ENCODE peak calls at places on chromosome 17, in seven cellular contexts. One of them, this sample, is unnamed.

GRCh38 chr17:5718751-5719150 is 134.4 kb upstream of the NLRP1 start:
- DNase-seq in colonic mucosa: no peak
- DNase-seq in right atrium auricular region: no peak
- DNase-seq in ovary: no peak
- DNase-seq in OCI-LY7: no peak
- DNase-seq in cardiac fibroblast: no peak
- DNase-seq in astrocyte of the cerebellum: no peak
- DNase-seq in this sample: no peak

GRCh38 chr17:20935740-20936139 is 107.1 kb downstream of the USP22 start:
- DNase-seq in colonic mucosa: no peak
- DNase-seq in right atrium auricular region: no peak
- DNase-seq in ovary: no peak
- DNase-seq in OCI-LY7: no peak
- DNase-seq in cardiac fibroblast: peak; percentile 90
- DNase-seq in astrocyte of the cerebellum: peak; percentile 56
- DNase-seq in this sample: no peak

GRCh38 chr17:82933911-82934310 is 94.1 kb upstream of the ZNF750 start:
- DNase-seq in colonic mucosa: no peak
- DNase-seq in right atrium auricular region: no peak
- DNase-seq in ovary: peak; percentile 12
- DNase-seq in OCI-LY7: no peak
- DNase-seq in cardiac fibroblast: no peak
- DNase-seq in astrocyte of the cerebellum: no peak
- DNase-seq in this sample: peak; percentile 45

GRCh38 chr17:49494937-49495841 is at the start of gene NGFR:
- DNase-seq in colonic mucosa: peak; percentile 35
- DNase-seq in right atrium auricular region: no peak
- DNase-seq in ovary: peak; percentile 60
- DNase-seq in OCI-LY7: peak; percentile 75
- DNase-seq in cardiac fibroblast: no peak
- DNase-seq in astrocyte of the cerebellum: no peak
- DNase-seq in this sample: no peak

GRCh38 chr17:6279659-6280058 is 155.3 kb downstream of the AIPL1 start:
- DNase-seq in colonic mucosa: peak; percentile 60
- DNase-seq in right atrium auricular region: no peak
- DNase-seq in ovary: no peak
- DNase-seq in OCI-LY7: peak; percentile 13
- DNase-seq in cardiac fibroblast: no peak
- DNase-seq in astrocyte of the cerebellum: no peak
- DNase-seq in this sample: no peak

GRCh38 chr17:83078378-83079339 is 750 bp upstream of the METRNL start:
- DNase-seq in colonic mucosa: peak; percentile 49
- DNase-seq in right atrium auricular region: no peak
- DNase-seq in ovary: peak; percentile 57
- DNase-seq in OCI-LY7: no peak
- DNase-seq in cardiac fibroblast: no peak
- DNase-seq in astrocyte of the cerebellum: no peak
- DNase-seq in this sample: no peak

GRCh38 chr17:58324409-58325288 is 3.9 kb downstream of the TSPOAP1 start:
- DNase-seq in colonic mucosa: no peak
- DNase-seq in right atrium auricular region: no peak
- DNase-seq in ovary: peak; percentile 68
- DNase-seq in OCI-LY7: no peak
- DNase-seq in cardiac fibroblast: no peak
- DNase-seq in astrocyte of the cerebellum: no peak
- DNase-seq in this sample: peak; percentile 85

GRCh38 chr17:181213-182163 is at the start of gene DOC2B:
- DNase-seq in colonic mucosa: peak; percentile 38
- DNase-seq in right atrium auricular region: no peak
- DNase-seq in ovary: no peak
- DNase-seq in OCI-LY7: no peak
- DNase-seq in cardiac fibroblast: peak; percentile 12
- DNase-seq in astrocyte of the cerebellum: no peak
- DNase-seq in this sample: peak; percentile 77

GRCh38 chr17:20121359-20122235 is 112.4 kb downstream of the SPECC1 start:
- DNase-seq in colonic mucosa: peak; percentile 70
- DNase-seq in right atrium auricular region: no peak
- DNase-seq in ovary: peak; percentile 79
- DNase-seq in OCI-LY7: peak; percentile 60
- DNase-seq in cardiac fibroblast: peak; percentile 76
- DNase-seq in astrocyte of the cerebellum: peak; percentile 32
- DNase-seq in this sample: peak; percentile 72

GRCh38 chr17:69954241-69954933 is 120.6 kb upstream of the KCNJ16 start:
- DNase-seq in colonic mucosa: no peak
- DNase-seq in right atrium auricular region: no peak
- DNase-seq in ovary: no peak
- DNase-seq in OCI-LY7: no peak
- DNase-seq in cardiac fibroblast: no peak
- DNase-seq in astrocyte of the cerebellum: no peak
- DNase-seq in this sample: no peak

GRCh38 chr17:51745993-51746392 is 412.5 kb downstream of the CA10 start:
- DNase-seq in colonic mucosa: no peak
- DNase-seq in right atrium auricular region: no peak
- DNase-seq in ovary: no peak
- DNase-seq in OCI-LY7: no peak
- DNase-seq in cardiac fibroblast: no peak
- DNase-seq in astrocyte of the cerebellum: no peak
- DNase-seq in this sample: no peak

GRCh38 chr17:61199431-61200348 is 200.0 kb upstream of the TBX2 start:
- DNase-seq in colonic mucosa: no peak
- DNase-seq in right atrium auricular region: no peak
- DNase-seq in ovary: no peak
- DNase-seq in OCI-LY7: no peak
- DNase-seq in cardiac fibroblast: peak; percentile 41
- DNase-seq in astrocyte of the cerebellum: no peak
- DNase-seq in this sample: no peak

GRCh38 chr17:74072340-74072739 is 131.1 kb upstream of the RPL38 start:
- DNase-seq in colonic mucosa: no peak
- DNase-seq in right atrium auricular region: no peak
- DNase-seq in ovary: no peak
- DNase-seq in OCI-LY7: no peak
- DNase-seq in cardiac fibroblast: no peak
- DNase-seq in astrocyte of the cerebellum: no peak
- DNase-seq in this sample: no peak

GRCh38 chr17:42563950-42564349 is 2.0 kb downstream of the COASY start:
- DNase-seq in colonic mucosa: no peak
- DNase-seq in right atrium auricular region: no peak
- DNase-seq in ovary: no peak
- DNase-seq in OCI-LY7: no peak
- DNase-seq in cardiac fibroblast: no peak
- DNase-seq in astrocyte of the cerebellum: no peak
- DNase-seq in this sample: no peak

GRCh38 chr17:57256708-57257112 is 387 bp downstream of the MSI2 start:
- DNase-seq in colonic mucosa: peak; percentile 39
- DNase-seq in right atrium auricular region: no peak
- DNase-seq in ovary: no peak
- DNase-seq in OCI-LY7: peak; percentile 60
- DNase-seq in cardiac fibroblast: peak; percentile 19
- DNase-seq in astrocyte of the cerebellum: no peak
- DNase-seq in this sample: peak; percentile 70

GRCh38 chr17:9837551-9838471 is 12.1 kb downstream of the GLP2R start:
- DNase-seq in colonic mucosa: no peak
- DNase-seq in right atrium auricular region: peak; percentile 80
- DNase-seq in ovary: peak; percentile 63
- DNase-seq in OCI-LY7: no peak
- DNase-seq in cardiac fibroblast: peak; percentile 65
- DNase-seq in astrocyte of the cerebellum: peak; percentile 38
- DNase-seq in this sample: no peak

GRCh38 chr17:83101805-83102480 is 22.5 kb downstream of the METRNL start:
- DNase-seq in colonic mucosa: peak; percentile 77
- DNase-seq in right atrium auricular region: no peak
- DNase-seq in ovary: no peak
- DNase-seq in OCI-LY7: no peak
- DNase-seq in cardiac fibroblast: no peak
- DNase-seq in astrocyte of the cerebellum: no peak
- DNase-seq in this sample: peak; percentile 87

GRCh38 chr17:47663997-47664941 is 14.6 kb downstream of the KPNB1 start:
- DNase-seq in colonic mucosa: peak; percentile 67
- DNase-seq in right atrium auricular region: no peak
- DNase-seq in ovary: peak; percentile 44
- DNase-seq in OCI-LY7: peak; percentile 77
- DNase-seq in cardiac fibroblast: peak; percentile 71
- DNase-seq in astrocyte of the cerebellum: peak; percentile 45
- DNase-seq in this sample: no peak

GRCh38 chr17:57553525-57553924 is 191.6 kb downstream of the CCDC182 start:
- DNase-seq in colonic mucosa: no peak
- DNase-seq in right atrium auricular region: no peak
- DNase-seq in ovary: no peak
- DNase-seq in OCI-LY7: no peak
- DNase-seq in cardiac fibroblast: peak; percentile 22
- DNase-seq in astrocyte of the cerebellum: no peak
- DNase-seq in this sample: no peak

GRCh38 chr17:44794699-44795413 is 35.2 kb downstream of the GJC1 start:
- DNase-seq in colonic mucosa: no peak
- DNase-seq in right atrium auricular region: no peak
- DNase-seq in ovary: no peak
- DNase-seq in OCI-LY7: no peak
- DNase-seq in cardiac fibroblast: peak; percentile 97
- DNase-seq in astrocyte of the cerebellum: no peak
- DNase-seq in this sample: peak; percentile 38

GRCh38 chr17:72118588-72119279 is 2.1 kb upstream of the SOX9 start:
- DNase-seq in colonic mucosa: peak; percentile 89
- DNase-seq in right atrium auricular region: peak; percentile 86
- DNase-seq in ovary: no peak
- DNase-seq in OCI-LY7: peak; percentile 54
- DNase-seq in cardiac fibroblast: peak; percentile 81
- DNase-seq in astrocyte of the cerebellum: peak; percentile 91
- DNase-seq in this sample: no peak

DNA sequence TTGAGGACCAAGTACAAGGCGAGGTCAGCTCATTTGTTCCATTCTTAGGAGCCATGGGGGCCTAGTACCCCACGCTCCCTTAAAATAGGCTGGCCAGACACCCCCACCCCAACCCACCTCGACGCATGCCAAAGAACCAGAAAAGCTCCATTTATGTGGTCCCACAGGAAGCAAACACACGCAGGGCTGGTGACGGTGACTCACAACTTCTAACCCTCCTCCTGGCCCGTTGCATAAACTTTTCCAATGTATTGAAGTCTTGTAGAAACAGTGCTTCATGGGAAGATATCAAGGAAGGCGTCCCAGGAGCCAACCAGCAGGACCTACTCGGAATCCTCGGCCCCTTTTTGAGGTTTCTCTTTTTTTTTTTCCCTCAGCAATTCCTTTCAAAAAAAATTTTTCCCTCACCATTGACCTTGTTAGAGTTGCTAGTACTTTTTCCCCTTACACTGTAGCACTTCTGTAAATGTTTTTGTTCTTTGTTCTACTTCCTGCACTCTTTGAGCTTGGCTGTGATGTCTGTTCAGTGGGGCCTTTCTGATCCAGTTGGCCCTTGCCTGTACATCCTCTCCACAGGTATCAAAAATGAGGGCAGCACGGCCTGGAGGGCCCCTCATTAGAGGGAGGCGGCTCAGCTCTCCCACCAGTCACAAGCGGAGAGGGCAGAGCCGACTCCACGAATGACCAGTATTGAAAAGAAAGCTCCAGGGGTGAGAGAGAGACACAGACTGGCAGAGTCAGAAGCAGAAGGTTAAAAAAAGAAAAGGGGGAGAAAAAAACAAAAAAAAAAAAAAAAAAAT is 208.3 kb downstream of the RGS9 start:
- DNase-seq in colonic mucosa: no peak
- DNase-seq in right atrium auricular region: no peak
- DNase-seq in ovary: no peak
- DNase-seq in OCI-LY7: no peak
- DNase-seq in cardiac fibroblast: peak; percentile 40
- DNase-seq in astrocyte of the cerebellum: peak; percentile 89
- DNase-seq in this sample: no peak
- TF ChIP-seq CTCF in colonic mucosa: no peak
- TF ChIP-seq CTCF in right atrium auricular region: no peak
- TF ChIP-seq CTCF in ovary: no peak
- TF ChIP-seq CTCF in OCI-LY7: no peak
- TF ChIP-seq CTCF in cardiac fibroblast: no peak
- TF ChIP-seq CTCF in astrocyte of the cerebellum: no peak
- TF ChIP-seq CTCF in this sample: no peak

GRCh38 chr17:40301315-40301714 is 7.7 kb upstream of the RARA start:
- DNase-seq in colonic mucosa: no peak
- DNase-seq in right atrium auricular region: no peak
- DNase-seq in ovary: no peak
- DNase-seq in OCI-LY7: no peak
- DNase-seq in cardiac fibroblast: no peak
- DNase-seq in astrocyte of the cerebellum: no peak
- DNase-seq in this sample: no peak
- TF ChIP-seq CTCF in colonic mucosa: peak; percentile 42
- TF ChIP-seq CTCF in right atrium auricular region: peak; percentile 63
- TF ChIP-seq CTCF in ovary: no peak
- TF ChIP-seq CTCF in OCI-LY7: peak; percentile 60
- TF ChIP-seq CTCF in cardiac fibroblast: no peak
- TF ChIP-seq CTCF in astrocyte of the cerebellum: no peak
- TF ChIP-seq CTCF in this sample: peak; percentile 21

DNA sequence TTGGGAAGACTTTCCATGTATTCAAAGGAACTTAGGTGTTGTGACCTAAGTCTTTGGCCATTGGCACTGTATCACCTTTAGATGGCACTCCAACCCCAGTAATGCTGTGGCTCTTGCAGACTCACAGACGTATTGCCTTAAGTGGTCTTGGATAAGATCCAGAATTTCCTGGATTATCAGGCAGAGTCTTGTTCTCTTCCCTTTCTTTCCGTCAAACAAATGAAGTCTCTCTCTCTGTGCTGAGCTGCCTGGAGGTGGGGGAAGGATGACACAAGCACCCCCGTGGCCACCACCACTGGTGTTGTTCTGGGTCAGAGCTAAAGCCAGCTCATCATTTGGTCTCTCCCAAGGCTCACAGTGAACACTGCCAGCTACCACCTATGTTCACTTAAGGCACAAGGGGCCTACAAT is 789.9 kb upstream of the KIF2B start:
- DNase-seq in colonic mucosa: peak; percentile 37
- DNase-seq in right atrium auricular region: no peak
- DNase-seq in ovary: no peak
- DNase-seq in OCI-LY7: peak; percentile 34
- DNase-seq in cardiac fibroblast: peak; percentile 25
- DNase-seq in astrocyte of the cerebellum: peak; percentile 68
- DNase-seq in this sample: no peak
- TF ChIP-seq CTCF in colonic mucosa: no peak
- TF ChIP-seq CTCF in right atrium auricular region: no peak
- TF ChIP-seq CTCF in ovary: no peak
- TF ChIP-seq CTCF in OCI-LY7: peak; percentile 66
- TF ChIP-seq CTCF in cardiac fibroblast: no peak
- TF ChIP-seq CTCF in astrocyte of the cerebellum: peak; percentile 46
- TF ChIP-seq CTCF in this sample: peak; percentile 47

GRCh38 chr17:78449983-78450382 is 71.5 kb downstream of the PGS1 start:
- DNase-seq in colonic mucosa: no peak
- DNase-seq in right atrium auricular region: no peak
- DNase-seq in ovary: no peak
- DNase-seq in OCI-LY7: no peak
- DNase-seq in cardiac fibroblast: no peak
- DNase-seq in astrocyte of the cerebellum: no peak
- DNase-seq in this sample: no peak

GRCh38 chr17:78450696-78451344 is 72.4 kb downstream of the PGS1 start:
- DNase-seq in colonic mucosa: no peak
- DNase-seq in right atrium auricular region: no peak
- DNase-seq in ovary: no peak
- DNase-seq in OCI-LY7: peak; percentile 15
- DNase-seq in cardiac fibroblast: peak; percentile 19
- DNase-seq in astrocyte of the cerebellum: no peak
- DNase-seq in this sample: no peak

GRCh38 chr17:78446833-78447232 is 68.4 kb downstream of the PGS1 start:
- DNase-seq in colonic mucosa: no peak
- DNase-seq in right atrium auricular region: no peak
- DNase-seq in ovary: no peak
- DNase-seq in OCI-LY7: no peak
- DNase-seq in cardiac fibroblast: no peak
- DNase-seq in astrocyte of the cerebellum: no peak
- DNase-seq in this sample: no peak

GRCh38 chr17:78444392-78444791 is 65.9 kb downstream of the PGS1 start:
- DNase-seq in colonic mucosa: no peak
- DNase-seq in right atrium auricular region: no peak
- DNase-seq in ovary: no peak
- DNase-seq in OCI-LY7: no peak
- DNase-seq in cardiac fibroblast: no peak
- DNase-seq in astrocyte of the cerebellum: no peak
- DNase-seq in this sample: no peak

GRCh38 chr17:78448356-78448993 is 70.0 kb downstream of the PGS1 start:
- DNase-seq in colonic mucosa: no peak
- DNase-seq in right atrium auricular region: no peak
- DNase-seq in ovary: no peak
- DNase-seq in OCI-LY7: no peak
- DNase-seq in cardiac fibroblast: no peak
- DNase-seq in astrocyte of the cerebellum: no peak
- DNase-seq in this sample: no peak
- TF ChIP-seq CTCF in colonic mucosa: no peak
- TF ChIP-seq CTCF in right atrium auricular region: no peak
- TF ChIP-seq CTCF in ovary: no peak
- TF ChIP-seq CTCF in OCI-LY7: peak; percentile 65
- TF ChIP-seq CTCF in cardiac fibroblast: peak; percentile 25
- TF ChIP-seq CTCF in astrocyte of the cerebellum: peak; percentile 24
- TF ChIP-seq CTCF in this sample: peak; percentile 10

This sample was measured in upper lobe of right lung.